ENCODE peak calls at places on chromosome 10, in seven cellular contexts. S is HL-60, K is fibroblast of pulmonary artery, I is NCI-H748 treated with DMSO at 0.1 percent for 48 hours, X is mesothelial cell of epicardium, G is pancreas, H is NCI-H510A treated with DMSO at 0.1 percent for 48 hours. V is an unnamed sample.
A peak's percentile ranks its signal among the peaks of the same experiment; 100 is the strongest.

GRCh38 chr10:76352300-76352699 is 920.9 kb downstream of the LRMDA start:
- DNase-seq in I (no peak), X (no peak), H (no peak), S (no peak), G (no peak), K (peak; percentile 85), V (peak; percentile 96)

GRCh38 chr10:3729397-3729796 is 55.6 kb downstream of the KLF6 start:
- DNase-seq in K (peak; percentile 30), I (no peak), H (no peak), G (no peak), S (no peak), X (no peak), V (peak; percentile 74)

GRCh38 chr10:75456122-75456521 is 24.7 kb downstream of the LRMDA start:
- DNase-seq in K (no peak), X (no peak), I (no peak), G (no peak), S (no peak), H (no peak), V (no peak)

GRCh38 chr10:22712959-22713852 is 1.2 kb downstream of the PIP4K2A start:
- DNase-seq in I (peak; percentile 1), G (peak; percentile 36), S (no peak), H (no peak), K (peak; percentile 24), X (peak; percentile 30), V (peak; percentile 56)

GRCh38 chr10:119489572-119490326 is 52.8 kb downstream of the RGS10 start:
- DNase-seq in S (peak; percentile 25), I (peak; percentile 6), G (no peak), K (peak; percentile 34), H (peak; percentile 23), X (peak; percentile 34), V (peak; percentile 54)

GRCh38 chr10:61832866-61833481 is 68.5 kb upstream of the ARID5B start:
- DNase-seq in S (no peak), G (no peak), H (no peak), I (no peak), K (peak; percentile 84), X (no peak), V (peak; percentile 25)

GRCh38 chr10:98268694-98269386 is 846 bp upstream of the LOXL4 start:
- DNase-seq in X (no peak), S (no peak), I (no peak), G (no peak), K (peak; percentile 20), H (peak; percentile 22), V (no peak)

GRCh38 chr10:96124230-96125141 is 5.6 kb upstream of the ZNF518A start:
- DNase-seq in K (peak; percentile 74), X (no peak), I (peak; percentile 20), S (peak; percentile 77), G (peak; percentile 68), H (peak; percentile 59), V (peak; percentile 81)

GRCh38 chr10:22323538-22324305 is 2.8 kb downstream of the BMI1 start:
- DNase-seq in X (no peak), S (no peak), I (no peak), K (no peak), H (no peak), G (no peak), V (no peak)

GRCh38 chr10:68742397-68742796 is 21.4 kb downstream of the CCAR1 start:
- DNase-seq in G (no peak), X (no peak), I (no peak), K (no peak), S (no peak), H (no peak), V (no peak)

GRCh38 chr10:70753841-70754621 is 31.1 kb downstream of the TBATA start:
- DNase-seq in K (peak; percentile 27), S (no peak), X (no peak), I (no peak), H (no peak), G (no peak), V (peak; percentile 13)

GRCh38 chr10:129626309-129626708 is 159.3 kb downstream of the MGMT start:
- DNase-seq in K (no peak), G (no peak), X (no peak), I (no peak), H (no peak), S (no peak), V (no peak)

GRCh38 chr10:17001961-17002749 is 127.5 kb downstream of the CUBN start:
- DNase-seq in G (no peak), S (no peak), X (no peak), I (no peak), K (peak; percentile 98), H (no peak), V (peak; percentile 99)

GRCh38 chr10:29734980-29735627 is 100.3 kb upstream of the SVIL start:
- DNase-seq in G (peak; percentile 65), S (no peak), K (peak; percentile 37), X (peak; percentile 37), I (no peak), H (no peak), V (peak; percentile 54)

GRCh38 chr10:6321880-6322279 is 119.1 kb downstream of the PFKFB3 start:
- DNase-seq in K (peak; percentile 24), S (no peak), I (no peak), G (no peak), X (no peak), H (no peak), V (peak; percentile 70)

GRCh38 chr10:3931901-3932300 is 146.9 kb upstream of the KLF6 start:
- DNase-seq in I (no peak), K (no peak), G (no peak), X (no peak), S (no peak), H (no peak), V (no peak)

GRCh38 chr10:119253433-119254174 is 46.2 kb downstream of the GRK5 start:
- DNase-seq in X (peak; percentile 34), H (no peak), S (no peak), G (no peak), I (no peak), K (peak; percentile 92), V (peak; percentile 98)

GRCh38 chr10:23395017-23395416 is 43.9 kb upstream of the OTUD1 start:
- DNase-seq in K (no peak), X (no peak), H (no peak), G (no peak), I (no peak), S (no peak), V (no peak)

GRCh38 chr10:2279666-2280065 is 542.3 kb upstream of the ADARB2 start:
- DNase-seq in X (no peak), I (no peak), H (no peak), K (no peak), G (no peak), S (no peak), V (no peak)

GRCh38 chr10:100656479-100656878 is 88.9 kb upstream of the PAX2 start:
- DNase-seq in G (peak; percentile 57), X (no peak), I (peak; percentile 14), H (no peak), K (peak; percentile 37), S (no peak), V (no peak)

V was measured in mesenchymal stem cell.